ENCODE peak calls at places on chromosomes 6 and 20, in seven cellular contexts. H is amniotic stem cell, V is NCI-H226, D is RPMI7951, X is ACHN, W is foreskin keratinocyte, A is NCI-H345. Z is an unnamed sample.

GRCh38 chr6:109865968-109866367 is 112.1 kb upstream of the GPR6 start:
- DNase-seq in H (no peak), V (no peak), D (no peak), X (no peak), W (no peak), A (no peak), Z (no peak)

GRCh38 chr6:163132050-163132750 is 282.3 kb upstream of the QKI start:
- DNase-seq in H (no peak), V (no peak), D (peak), X (no peak), W (no peak), A (no peak), Z (no peak)

GRCh38 chr6:100809346-100809745 is 71.8 kb downstream of the ASCC3 start:
- DNase-seq in H (no peak), V (no peak), D (no peak), X (no peak), W (no peak), A (no peak), Z (no peak)

GRCh38 chr20:19462491-19462890 is 250.0 kb downstream of the SLC24A3 start:
- DNase-seq in H (no peak), V (no peak), D (peak), X (no peak), W (no peak), A (no peak), Z (no peak)

GRCh38 chr6:21748343-21749063 is 155.0 kb downstream of the SOX4 start:
- DNase-seq in H (no peak), V (no peak), D (no peak), X (peak), W (no peak), A (peak), Z (peak)

GRCh38 chr6:112443666-112444065 is 96.5 kb downstream of the RFPL4B start:
- DNase-seq in H (no peak), V (peak), D (peak), X (no peak), W (no peak), A (no peak), Z (no peak)

GRCh38 chr6:3175742-3176321 is 18.5 kb upstream of the TUBB2A start:
- DNase-seq in H (no peak), V (no peak), D (no peak), X (no peak), W (no peak), A (no peak), Z (no peak)

GRCh38 chr6:81750660-81751387 is 1.7 kb downstream of the TENT5A start:
- DNase-seq in H (no peak), V (no peak), D (peak), X (no peak), W (no peak), A (no peak), Z (no peak)

GRCh38 chr6:129150476-129150875 is 267.5 kb downstream of the LAMA2 start:
- DNase-seq in H (no peak), V (no peak), D (no peak), X (no peak), W (no peak), A (no peak), Z (no peak)

GRCh38 chr6:116779569-116780164 is 14.1 kb upstream of the FAM162B start:
- DNase-seq in H (peak), V (no peak), D (peak), X (peak), W (no peak), A (peak), Z (peak)

GRCh38 chr6:84508981-84509380 is 255.4 kb downstream of the TBX18 start:
- DNase-seq in H (no peak), V (peak), D (no peak), X (no peak), W (no peak), A (no peak), Z (no peak)

GRCh38 chr6:24064106-24064505 is 61.9 kb upstream of the NRSN1 start:
- DNase-seq in H (no peak), V (no peak), D (no peak), X (peak), W (no peak), A (peak), Z (peak)

GRCh38 chr6:41584668-41585205 is 38.6 kb downstream of the FOXP4 start:
- DNase-seq in H (no peak), V (no peak), D (no peak), X (no peak), W (no peak), A (peak), Z (no peak)

GRCh38 chr20:38893485-38894090 is 32.6 kb upstream of the FAM83D start:
- DNase-seq in H (no peak), V (peak), D (peak), X (peak), W (no peak), A (peak), Z (peak)

GRCh38 chr6:35811699-35811995 is 6.5 kb downstream of the LHFPL5 start:
- DNase-seq in H (no peak), V (no peak), D (no peak), X (no peak), W (no peak), A (no peak), Z (no peak)

GRCh38 chr6:16901777-16902176 is 140.5 kb upstream of the ATXN1 start:
- DNase-seq in H (no peak), V (peak), D (peak), X (no peak), W (no peak), A (no peak), Z (no peak)

GRCh38 chr6:117481278-117481925 is 1.1 kb upstream of the DCBLD1 start:
- DNase-seq in H (no peak), V (no peak), D (no peak), X (no peak), W (no peak), A (no peak), Z (no peak)

GRCh38 chr6:166542580-166542912 is 43.9 kb downstream of the RAMACL start:
- DNase-seq in H (no peak), V (no peak), D (no peak), X (no peak), W (no peak), A (no peak), Z (peak)

GRCh38 chr20:15241696-15242095 is 904.3 kb upstream of the FLRT3 start:
- DNase-seq in H (no peak), V (no peak), D (peak), X (no peak), W (no peak), A (no peak), Z (no peak)

GRCh38 chr6:21935561-21936028 is 342.0 kb downstream of the SOX4 start:
- DNase-seq in H (no peak), V (no peak), D (peak), X (no peak), W (no peak), A (no peak), Z (no peak)

GRCh38 chr6:16921399-16922110 is 160.3 kb upstream of the ATXN1 start:
- DNase-seq in H (no peak), V (no peak), D (peak), X (no peak), W (peak), A (no peak), Z (no peak)

GRCh38 chr6:169528755-169529154 is 173.1 kb downstream of the WDR27 start:
- DNase-seq in H (no peak), V (no peak), D (no peak), X (peak), W (no peak), A (no peak), Z (peak)

GRCh38 chr6:9020001-9020400 is 584.7 kb upstream of the SLC35B3 start:
- DNase-seq in H (no peak), V (no peak), D (no peak), X (no peak), W (no peak), A (no peak), Z (no peak)

GRCh38 chr6:89894169-89894568 is at the start of gene GJA10:
- DNase-seq in H (no peak), V (no peak), D (no peak), X (no peak), W (no peak), A (no peak), Z (no peak)

GRCh38 chr20:62702886-62703852 is 5.5 kb upstream of the NTSR1 start:
- DNase-seq in H (peak), V (peak), D (peak), X (peak), W (peak), A (peak), Z (peak)

GRCh38 chr6:118761643-118762042 is 110.3 kb upstream of the CEP85L start:
- DNase-seq in H (no peak), V (peak), D (no peak), X (no peak), W (no peak), A (no peak), Z (no peak)

GRCh38 chr20:38373231-38373867 is 27.1 kb downstream of the LBP start:
- DNase-seq in H (no peak), V (peak), D (no peak), X (no peak), W (no peak), A (no peak), Z (no peak)

GRCh38 chr6:11190625-11191245 is 41.7 kb downstream of the NEDD9 start:
- DNase-seq in H (no peak), V (no peak), D (no peak), X (no peak), W (no peak), A (no peak), Z (no peak)